ENCODE peak calls at places on chromosomes 6 and 20, in six cellular contexts. W is SK-N-SH, Y is breast epithelium, F is HL-60, S is prostate gland, H is transverse colon. T is an unnamed sample.

GRCh38 chr6:15148356-15149058 is 97.4 kb upstream of the JARID2 start:
- DNase-seq in W (no peak), S (no peak), F (no peak), H (no peak), Y (no peak), T (no peak)

GRCh38 chr6:121522771-121523386 is 87.4 kb downstream of the GJA1 start:
- DNase-seq in S (no peak), W (no peak), F (no peak), H (no peak), Y (no peak), T (no peak)

GRCh38 chr6:57174511-57174907 is 2.4 kb downstream of the BAG2 start:
- DNase-seq in S (no peak), Y (no peak), H (no peak), F (no peak), W (no peak), T (no peak)

GRCh38 chr20:20241966-20242365 is 125.9 kb upstream of the INSM1 start:
- DNase-seq in S (no peak), Y (no peak), F (no peak), W (no peak), H (no peak), T (no peak)

GRCh38 chr6:166008441-166009369 is 158.9 kb downstream of the TBXT start:
- DNase-seq in H (no peak), F (no peak), W (peak; percentile 75), S (no peak), Y (no peak), T (no peak)

GRCh38 chr6:134379599-134379998 is 61.7 kb upstream of the SGK1 start:
- DNase-seq in Y (no peak), W (no peak), F (no peak), H (no peak), S (no peak), T (no peak)

GRCh38 chr6:130969807-130970491 is 93.1 kb downstream of the EPB41L2 start:
- DNase-seq in F (no peak), H (no peak), W (no peak), S (no peak), Y (no peak), T (peak; percentile 39)

GRCh38 chr20:51696304-51697118 is 71.7 kb downstream of the ATP9A start:
- DNase-seq in Y (no peak), S (no peak), W (peak; percentile 65), F (no peak), H (no peak), T (peak; percentile 65)

GRCh38 chr6:70298070-70298469 is 4.8 kb downstream of the COL9A1 start:
- DNase-seq in H (no peak), F (no peak), S (no peak), Y (no peak), W (no peak), T (no peak)

GRCh38 chr6:81774542-81774941 is 22.1 kb upstream of the TENT5A start:
- DNase-seq in H (no peak), F (no peak), S (no peak), W (no peak), Y (no peak), T (no peak)

GRCh38 chr20:9407805-9408421 is 106.5 kb upstream of the LAMP5 start:
- DNase-seq in W (peak; percentile 57), H (peak; percentile 59), F (peak; percentile 53), S (peak; percentile 53), Y (peak; percentile 53), T (peak; percentile 79)

GRCh38 chr6:72622094-72622540 is 253 bp downstream of the KCNQ5 start:
- DNase-seq in Y (no peak), F (peak; percentile 70), H (peak; percentile 30), W (peak; percentile 84), S (peak; percentile 12), T (no peak)

GRCh38 chr6:156175971-156176421 is 601.2 kb upstream of the ARID1B start:
- DNase-seq in F (no peak), S (peak; percentile 16), Y (peak; percentile 52), H (peak; percentile 8), W (peak; percentile 64), T (peak; percentile 24)

GRCh38 chr6:15927531-15928230 is 201.2 kb upstream of the MYLIP start:
- DNase-seq in H (no peak), W (no peak), F (no peak), S (no peak), Y (no peak), T (no peak)

GRCh38 chr20:58649288-58650180 is 1.5 kb upstream of the STX16 start:
- DNase-seq in Y (no peak), W (no peak), H (peak; percentile 28), F (no peak), S (no peak), T (no peak)

GRCh38 chr6:170026272-170027110 is 264.4 kb downstream of the DLL1 start:
- DNase-seq in H (peak; percentile 59), S (peak; percentile 90), Y (peak; percentile 74), F (no peak), W (no peak), T (no peak)

GRCh38 chr6:89297695-89298351 is 17.3 kb downstream of the GABRR2 start:
- DNase-seq in S (peak; percentile 33), H (peak; percentile 52), Y (no peak), F (peak; percentile 82), W (no peak), T (peak; percentile 97)

GRCh38 chr6:35219683-35220326 is 6.0 kb downstream of the SCUBE3 start:
- DNase-seq in S (no peak), H (no peak), W (no peak), F (no peak), Y (no peak), T (no peak)

GRCh38 chr6:125899726-125900182 is 56.8 kb upstream of the HINT3 start:
- DNase-seq in H (no peak), F (no peak), W (no peak), S (no peak), Y (no peak), T (no peak)

GRCh38 chr6:79719248-79719975 is 88.3 kb downstream of the SH3BGRL2 start:
- DNase-seq in S (no peak), F (no peak), H (no peak), Y (no peak), W (no peak), T (peak; percentile 15)

GRCh38 chr6:17093692-17094091 is 8.2 kb upstream of the STMND1 start:
- DNase-seq in H (no peak), Y (no peak), W (peak; percentile 16), F (no peak), S (no peak), T (no peak)

GRCh38 chr20:1465470-1466210 is 1.0 kb downstream of the NSFL1C start:
- DNase-seq in Y (no peak), H (no peak), F (no peak), W (no peak), S (no peak), T (no peak)

GRCh38 chr6:144153260-144153659 is 2.9 kb downstream of the STX11 start:
- DNase-seq in W (no peak), S (no peak), H (peak; percentile 31), Y (no peak), F (no peak), T (no peak)

GRCh38 chr20:25452333-25452732 is 44.9 kb downstream of the GINS1 start:
- DNase-seq in F (no peak), S (no peak), Y (no peak), W (no peak), H (no peak), T (no peak)

GRCh38 chr20:13265941-13266340 is 44.9 kb downstream of the ISM1 start:
- DNase-seq in Y (no peak), W (no peak), S (no peak), H (no peak), F (no peak), T (no peak)

GRCh38 chr6:116682334-116682712 is 1.3 kb downstream of the KPNA5 start:
- DNase-seq in Y (no peak), S (no peak), F (peak; percentile 65), H (no peak), W (peak; percentile 17), T (peak; percentile 39)
- TF ChIP-seq POLR2AphosphoS5 in Y (no peak), S (no peak), F (no peak), H (no peak), W (no peak), T (no peak)

GRCh38 chr6:43520097-43520496 is 3.2 kb downstream of the POLR1C start:
- DNase-seq in Y (no peak), H (no peak), W (no peak), F (no peak), S (no peak), T (no peak)

GRCh38 chr6:43521836-43522235 is 4.9 kb downstream of the POLR1C start:
- DNase-seq in S (no peak), H (no peak), Y (no peak), F (no peak), W (no peak), T (no peak)

GRCh38 chr6:43523282-43523681 is 6.4 kb downstream of the POLR1C start:
- DNase-seq in F (no peak), W (no peak), S (no peak), H (no peak), Y (no peak), T (no peak)

GRCh38 chr6:43524483-43524961 is 7.6 kb downstream of the POLR1C start:
- DNase-seq in S (no peak), F (no peak), W (no peak), Y (no peak), H (no peak), T (no peak)

DNA sequence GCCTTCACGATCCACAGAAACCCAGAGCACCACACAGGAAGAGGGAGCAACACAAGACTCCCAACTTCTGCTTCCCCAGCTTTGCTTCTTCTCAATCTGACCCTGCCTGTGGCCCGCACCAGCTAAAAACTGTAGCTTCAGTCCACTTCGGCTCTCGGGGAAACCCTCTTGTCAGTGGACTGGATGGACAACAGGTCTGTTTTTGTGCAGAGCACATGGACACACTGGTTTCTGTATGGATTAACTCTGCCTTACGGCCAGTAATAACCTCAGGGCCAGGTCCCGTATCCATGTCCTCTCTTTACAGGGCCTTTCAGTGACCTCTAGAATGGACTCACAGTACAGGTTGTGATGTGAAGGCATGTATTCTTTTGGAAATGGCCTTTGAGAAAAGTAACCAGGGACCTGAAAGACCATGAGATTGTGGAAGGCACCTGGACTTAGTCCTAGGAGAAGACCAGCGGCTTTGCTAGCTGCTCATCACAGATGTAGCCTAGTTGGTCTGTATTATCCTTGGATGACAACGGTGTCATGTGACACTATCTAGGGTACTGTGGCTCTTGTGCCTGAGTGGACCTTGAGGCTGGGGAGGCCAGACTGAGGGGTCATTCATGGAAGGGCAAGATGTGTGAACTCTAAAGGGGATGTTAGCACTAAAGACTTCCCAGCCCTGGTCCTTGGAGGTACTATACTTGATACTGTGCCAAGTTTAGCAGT is 5.8 kb downstream of the POLR1C start:
- DNase-seq in Y (no peak), H (no peak), W (no peak), S (no peak), F (no peak), T (no peak)
- TF ChIP-seq POLR2AphosphoS5 in Y (no peak), H (no peak), W (no peak), S (no peak), F (no peak), T (no peak)

GRCh38 chr20:31604567-31605030 is 490 bp upstream of the ID1 start:
- DNase-seq in F (no peak), H (no peak), Y (no peak), S (no peak), W (no peak), T (no peak)
- TF ChIP-seq POLR2AphosphoS5 in F (no peak), H (no peak), Y (no peak), S (no peak), W (no peak), T (no peak)

GRCh38 chr6:32876603-32877002 is 22.6 kb downstream of the PSMB9 start:
- DNase-seq in Y (no peak), F (no peak), H (no peak), S (no peak), W (no peak), T (no peak)

GRCh38 chr6:32882879-32883250 is 28.9 kb downstream of the PSMB9 start:
- DNase-seq in S (no peak), W (no peak), Y (no peak), F (no peak), H (no peak), T (no peak)

GRCh38 chr6:32883789-32884188 is 29.8 kb downstream of the PSMB9 start:
- DNase-seq in F (no peak), W (no peak), H (no peak), S (no peak), Y (no peak), T (no peak)

GRCh38 chr6:32879691-32880090 is 25.7 kb downstream of the PSMB9 start:
- DNase-seq in W (no peak), S (no peak), Y (no peak), H (no peak), F (no peak), T (no peak)
- TF ChIP-seq POLR2AphosphoS5 in W (no peak), S (no peak), Y (no peak), H (no peak), F (no peak), T (no peak)